ENCODE peak calls at places on chromosomes 11 and 22, in six cellular contexts. One of them, this sample, is unnamed. For H3K4me1, the result is how much of the 10 kb centered on the place peaks cover.

GRCh38 chr11:118401151-118401879 is at the start of gene ATP5MG:
- DNase-seq in upper lobe of right lung: peak
- DNase-seq in ovary: peak
- DNase-seq in tibial nerve: peak
- DNase-seq in sigmoid colon: peak
- DNase-seq in Panc1: peak
- DNase-seq in this sample: peak

GRCh38 chr22:17797721-17798559 is 23.7 kb upstream of the BID start:
- DNase-seq in upper lobe of right lung: no peak
- DNase-seq in ovary: no peak
- DNase-seq in tibial nerve: no peak
- DNase-seq in sigmoid colon: no peak
- DNase-seq in Panc1: no peak
- DNase-seq in this sample: no peak

GRCh38 chr11:68014157-68014965 is 4.2 kb downstream of the ALDH3B1 start:
- DNase-seq in upper lobe of right lung: peak
- DNase-seq in ovary: peak
- DNase-seq in tibial nerve: peak
- DNase-seq in sigmoid colon: peak
- DNase-seq in Panc1: peak
- DNase-seq in this sample: peak

GRCh38 chr11:33920838-33921613 is 29.1 kb upstream of the LMO2 start:
- DNase-seq in upper lobe of right lung: no peak
- DNase-seq in ovary: no peak
- DNase-seq in tibial nerve: no peak
- DNase-seq in sigmoid colon: no peak
- DNase-seq in Panc1: no peak
- DNase-seq in this sample: no peak

GRCh38 chr11:89529619-89530018 is 38.4 kb upstream of the NOX4 start:
- DNase-seq in upper lobe of right lung: no peak
- DNase-seq in ovary: no peak
- DNase-seq in tibial nerve: no peak
- DNase-seq in sigmoid colon: no peak
- DNase-seq in Panc1: no peak
- DNase-seq in this sample: no peak

GRCh38 chr22:50059185-50059880 is 1.2 kb upstream of the TTLL8 start:
- DNase-seq in upper lobe of right lung: no peak
- DNase-seq in ovary: no peak
- DNase-seq in tibial nerve: no peak
- DNase-seq in sigmoid colon: no peak
- DNase-seq in Panc1: no peak
- DNase-seq in this sample: no peak

GRCh38 chr22:43110444-43110926 is at the start of gene BIK:
- DNase-seq in upper lobe of right lung: peak
- DNase-seq in ovary: no peak
- DNase-seq in tibial nerve: no peak
- DNase-seq in sigmoid colon: no peak
- DNase-seq in Panc1: no peak
- DNase-seq in this sample: no peak

GRCh38 chr22:41976070-41976901 is 7.0 kb downstream of the SEPTIN3 start:
- DNase-seq in upper lobe of right lung: peak
- DNase-seq in ovary: no peak
- DNase-seq in tibial nerve: no peak
- DNase-seq in sigmoid colon: no peak
- DNase-seq in Panc1: no peak
- DNase-seq in this sample: no peak

GRCh38 chr11:57641426-57641825 is 8.3 kb downstream of the YPEL4 start:
- DNase-seq in upper lobe of right lung: no peak
- DNase-seq in ovary: no peak
- DNase-seq in tibial nerve: no peak
- DNase-seq in sigmoid colon: no peak
- DNase-seq in Panc1: no peak
- DNase-seq in this sample: no peak

GRCh38 chr11:12679471-12679870 is 5.2 kb downstream of the TEAD1 start:
- DNase-seq in upper lobe of right lung: no peak
- DNase-seq in ovary: no peak
- DNase-seq in tibial nerve: no peak
- DNase-seq in sigmoid colon: no peak
- DNase-seq in Panc1: no peak
- DNase-seq in this sample: no peak

GRCh38 chr22:30655532-30655931 is 12.1 kb downstream of the DUSP18 start:
- DNase-seq in upper lobe of right lung: no peak
- DNase-seq in ovary: no peak
- DNase-seq in tibial nerve: no peak
- DNase-seq in sigmoid colon: no peak
- DNase-seq in Panc1: no peak
- DNase-seq in this sample: no peak

GRCh38 chr11:123775274-123775673 is 21.0 kb upstream of the OR6X1 start:
- DNase-seq in upper lobe of right lung: no peak
- DNase-seq in ovary: no peak
- DNase-seq in tibial nerve: no peak
- DNase-seq in sigmoid colon: no peak
- DNase-seq in Panc1: no peak
- DNase-seq in this sample: no peak

GRCh38 chr11:119880873-119881272 is 151.9 kb upstream of the NECTIN1 start:
- DNase-seq in upper lobe of right lung: peak
- DNase-seq in ovary: no peak
- DNase-seq in tibial nerve: no peak
- DNase-seq in sigmoid colon: no peak
- DNase-seq in Panc1: no peak
- DNase-seq in this sample: no peak

GRCh38 chr22:20438066-20438677 is 547 bp upstream of the SCARF2 start:
- DNase-seq in upper lobe of right lung: peak
- DNase-seq in ovary: peak
- DNase-seq in tibial nerve: no peak
- DNase-seq in sigmoid colon: peak
- DNase-seq in Panc1: no peak
- DNase-seq in this sample: no peak

GRCh38 chr11:76782526-76783293 is 446 bp upstream of the TSKU start:
- DNase-seq in upper lobe of right lung: peak
- DNase-seq in ovary: peak
- DNase-seq in tibial nerve: peak
- DNase-seq in sigmoid colon: peak
- DNase-seq in Panc1: no peak
- DNase-seq in this sample: peak

GRCh38 chr11:11010624-11011127 is 152.8 kb upstream of the ZBED5 start:
- DNase-seq in upper lobe of right lung: no peak
- DNase-seq in ovary: no peak
- DNase-seq in tibial nerve: no peak
- DNase-seq in sigmoid colon: no peak
- DNase-seq in Panc1: no peak
- DNase-seq in this sample: no peak

GRCh38 chr22:29309332-29310064 is 3.0 kb downstream of the GAS2L1 start:
- DNase-seq in upper lobe of right lung: no peak
- DNase-seq in ovary: peak
- DNase-seq in tibial nerve: no peak
- DNase-seq in sigmoid colon: peak
- DNase-seq in Panc1: no peak
- DNase-seq in this sample: peak

GRCh38 chr22:43481528-43482309 is 69.9 kb downstream of the MPPED1 start:
- DNase-seq in upper lobe of right lung: no peak
- DNase-seq in ovary: no peak
- DNase-seq in tibial nerve: no peak
- DNase-seq in sigmoid colon: no peak
- DNase-seq in Panc1: no peak
- DNase-seq in this sample: no peak

GRCh38 chr11:9516113-9516512 is 55.3 kb downstream of the ZNF143 start:
- DNase-seq in upper lobe of right lung: no peak
- DNase-seq in ovary: no peak
- DNase-seq in tibial nerve: no peak
- DNase-seq in sigmoid colon: no peak
- DNase-seq in Panc1: no peak
- DNase-seq in this sample: no peak

GRCh38 chr11:61061081-61061826 is 41.0 kb upstream of the CD5 start:
- DNase-seq in upper lobe of right lung: no peak
- DNase-seq in ovary: no peak
- DNase-seq in tibial nerve: no peak
- DNase-seq in sigmoid colon: peak
- DNase-seq in Panc1: no peak
- DNase-seq in this sample: peak

GRCh38 chr11:94988748-94989147 is 15.2 kb downstream of the KDM4D start:
- DNase-seq in upper lobe of right lung: no peak
- DNase-seq in ovary: no peak
- DNase-seq in tibial nerve: no peak
- DNase-seq in sigmoid colon: no peak
- DNase-seq in Panc1: no peak
- DNase-seq in this sample: no peak

GRCh38 chr22:36546092-36546804 is 17.3 kb upstream of the EIF3D start:
- DNase-seq in upper lobe of right lung: no peak
- DNase-seq in ovary: no peak
- DNase-seq in tibial nerve: no peak
- DNase-seq in sigmoid colon: no peak
- DNase-seq in Panc1: no peak
- DNase-seq in this sample: no peak

GRCh38 chr11:104129138-104129537 is 34.8 kb downstream of the PDGFD start:
- DNase-seq in upper lobe of right lung: no peak
- DNase-seq in ovary: no peak
- DNase-seq in tibial nerve: no peak
- DNase-seq in sigmoid colon: no peak
- DNase-seq in Panc1: no peak
- DNase-seq in this sample: no peak

GRCh38 chr11:2534957-2535672 is 90.3 kb downstream of the KCNQ1 start:
- DNase-seq in upper lobe of right lung: peak
- DNase-seq in ovary: peak
- DNase-seq in tibial nerve: no peak
- DNase-seq in sigmoid colon: peak
- DNase-seq in Panc1: no peak
- DNase-seq in this sample: no peak

GRCh38 chr22:31173386-31174145 is 13.6 kb downstream of the RNF185 start:
- DNase-seq in upper lobe of right lung: no peak
- DNase-seq in ovary: no peak
- DNase-seq in tibial nerve: no peak
- DNase-seq in sigmoid colon: no peak
- DNase-seq in Panc1: peak
- DNase-seq in this sample: peak

GRCh38 chr11:72354356-72355115 is 79.8 kb downstream of the CLPB start:
- DNase-seq in upper lobe of right lung: no peak
- DNase-seq in ovary: no peak
- DNase-seq in tibial nerve: no peak
- DNase-seq in sigmoid colon: no peak
- DNase-seq in Panc1: no peak
- DNase-seq in this sample: no peak

DNA sequence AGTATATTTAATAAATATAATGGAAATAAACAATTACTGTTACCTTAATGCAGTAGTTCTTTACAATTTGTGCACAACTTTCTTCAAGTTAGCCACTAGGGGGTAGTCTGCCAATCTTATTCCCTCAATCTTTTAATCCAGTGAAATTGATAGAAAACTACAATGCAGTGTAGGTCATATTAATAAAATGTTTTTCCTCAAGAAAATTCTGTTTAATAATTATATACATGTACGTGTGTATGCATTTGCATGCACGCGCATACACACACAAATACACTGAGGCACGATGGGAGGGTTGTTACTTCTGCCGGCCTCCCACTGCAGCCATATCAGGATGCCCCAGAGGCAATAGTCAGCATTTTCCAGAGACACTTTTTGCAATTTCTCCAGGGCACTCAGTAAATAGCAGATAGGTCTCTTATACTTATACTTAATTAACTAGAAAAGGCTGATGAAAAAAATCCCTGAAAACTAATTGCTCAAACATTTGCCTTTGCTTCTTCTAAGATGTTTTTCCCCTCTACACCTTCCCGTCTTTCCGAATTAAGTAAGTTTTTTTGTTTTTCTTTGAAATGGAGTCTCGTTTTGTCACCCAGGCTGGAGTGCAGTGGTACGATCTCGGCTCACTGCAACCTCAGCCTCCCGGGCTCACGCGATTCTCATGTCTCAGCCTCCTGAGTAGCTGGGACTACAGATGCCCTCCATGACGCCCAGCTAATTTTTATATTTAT is 3.1 kb downstream of the GAB2 start:
- DNase-seq in upper lobe of right lung: no peak
- DNase-seq in ovary: no peak
- DNase-seq in tibial nerve: no peak
- DNase-seq in sigmoid colon: no peak
- DNase-seq in Panc1: no peak
- DNase-seq in this sample: peak
- TF ChIP-seq CTCF in upper lobe of right lung: peak
- TF ChIP-seq CTCF in ovary: peak
- TF ChIP-seq CTCF in tibial nerve: peak
- TF ChIP-seq CTCF in sigmoid colon: no peak
- TF ChIP-seq CTCF in Panc1: peak
- TF ChIP-seq CTCF in this sample: peak

GRCh38 chr11:92087916-92088537 is 136.6 kb upstream of the FAT3 start:
- DNase-seq in upper lobe of right lung: no peak
- DNase-seq in ovary: no peak
- DNase-seq in tibial nerve: no peak
- DNase-seq in sigmoid colon: no peak
- DNase-seq in Panc1: no peak
- DNase-seq in this sample: no peak
- H3K4me1 ChIP-seq in upper lobe of right lung: under half
- H3K4me1 ChIP-seq in ovary: under half
- H3K4me1 ChIP-seq in tibial nerve: under half
- H3K4me1 ChIP-seq in sigmoid colon: under half
- H3K4me1 ChIP-seq in Panc1: under half
- H3K4me1 ChIP-seq in this sample: under half

GRCh38 chr22:26480611-26480932 is 3.0 kb downstream of the HPS4 start:
- DNase-seq in upper lobe of right lung: no peak
- DNase-seq in ovary: no peak
- DNase-seq in tibial nerve: no peak
- DNase-seq in sigmoid colon: no peak
- DNase-seq in Panc1: no peak
- DNase-seq in this sample: no peak
- H3K27ac ChIP-seq in upper lobe of right lung: no peak
- H3K27ac ChIP-seq in ovary: no peak
- H3K27ac ChIP-seq in tibial nerve: no peak
- H3K27ac ChIP-seq in sigmoid colon: no peak
- H3K27ac ChIP-seq in Panc1: no peak
- H3K27ac ChIP-seq in this sample: no peak

DNA sequence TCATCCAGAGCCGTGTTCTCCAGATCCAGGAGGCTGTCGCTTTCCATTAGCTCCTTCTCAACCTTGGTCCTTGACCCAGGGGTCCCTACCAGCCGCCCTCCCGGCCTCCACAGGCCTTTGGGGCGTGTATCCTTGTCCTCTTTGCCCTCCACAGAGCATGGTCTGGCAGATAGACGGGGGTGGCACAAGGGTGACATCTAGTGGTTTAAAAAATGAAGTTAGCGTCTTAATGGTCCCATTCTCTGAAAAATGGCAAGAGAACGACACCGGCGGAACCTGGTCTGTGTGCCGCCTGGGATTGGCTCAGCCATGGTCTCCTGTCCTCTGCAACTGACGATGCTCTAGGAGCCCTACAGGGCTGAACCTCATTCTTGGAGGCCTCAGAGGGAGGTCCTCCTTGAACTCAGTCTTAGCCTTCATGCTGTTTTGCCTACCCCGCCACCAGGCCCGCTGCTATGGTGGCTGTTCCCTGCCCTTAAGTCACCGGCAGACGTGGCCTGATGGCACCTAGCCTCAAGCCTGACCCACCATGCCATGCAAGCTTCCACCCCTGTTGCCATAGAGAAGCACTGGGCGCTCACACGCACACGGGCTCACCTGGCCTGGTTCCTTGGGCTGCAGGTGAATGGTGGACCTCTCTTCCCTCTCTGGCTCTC is 152.1 kb upstream of the SYN3 start:
- DNase-seq in upper lobe of right lung: no peak
- DNase-seq in ovary: no peak
- DNase-seq in tibial nerve: no peak
- DNase-seq in sigmoid colon: no peak
- DNase-seq in Panc1: no peak
- DNase-seq in this sample: peak
- TF ChIP-seq CTCF in upper lobe of right lung: peak
- TF ChIP-seq CTCF in ovary: no peak
- TF ChIP-seq CTCF in tibial nerve: peak
- TF ChIP-seq CTCF in sigmoid colon: no peak
- TF ChIP-seq CTCF in Panc1: peak
- TF ChIP-seq CTCF in this sample: peak

GRCh38 chr11:62404435-62404834 is 14.4 kb upstream of the SCGB1A1 start:
- DNase-seq in upper lobe of right lung: no peak
- DNase-seq in ovary: no peak
- DNase-seq in tibial nerve: no peak
- DNase-seq in sigmoid colon: no peak
- DNase-seq in Panc1: no peak
- DNase-seq in this sample: no peak
- H3K4me1 ChIP-seq in upper lobe of right lung: under half
- H3K4me1 ChIP-seq in ovary: under half
- H3K4me1 ChIP-seq in tibial nerve: under half
- H3K4me1 ChIP-seq in sigmoid colon: under half
- H3K4me1 ChIP-seq in Panc1: under half
- H3K4me1 ChIP-seq in this sample: under half